ENCODE peak calls at places on chromosome 20, in ten cellular contexts. P is KBM-7, B is ecto neural progenitor cell, Y is caudate nucleus, H is cardiac muscle cell, W is SK-N-MC, Q is HEK293T, T is amygdala, L is occipital lobe, F is D721Med. A is an unnamed sample.
A peak's percentile ranks its signal among the peaks of the same experiment; 100 is the strongest.

GRCh38 chr20:5626603-5627002 is 123.6 kb upstream of the SHLD1 start:
- DNase-seq in P (no peak), W (no peak), L (no peak), B (no peak), T (no peak), H (no peak), Q (no peak), F (no peak), Y (no peak), A (no peak)

GRCh38 chr20:40283689-40284088 is 405.3 kb downstream of the MAFB start:
- DNase-seq in P (no peak), Q (no peak), T (no peak), Y (no peak), H (no peak), L (no peak), F (no peak), W (no peak), B (no peak), A (no peak)

GRCh38 chr20:57126481-57127092 is 139.9 kb downstream of the BMP7 start:
- DNase-seq in Q (no peak), P (no peak), B (no peak), Y (no peak), W (no peak), L (no peak), H (no peak), T (no peak), F (no peak), A (no peak)

GRCh38 chr20:440148-440547 is 22.2 kb downstream of the TBC1D20 start:
- DNase-seq in B (no peak), L (no peak), Y (no peak), F (no peak), Q (no peak), H (no peak), W (no peak), T (no peak), P (no peak), A (no peak)

GRCh38 chr20:17646901-17647301 is 35.1 kb downstream of the RRBP1 start:
- DNase-seq in W (no peak), T (no peak), H (no peak), P (no peak), Y (no peak), L (no peak), B (no peak), F (peak; percentile 53), Q (no peak), A (no peak)

GRCh38 chr20:38155811-38156210 is 9.3 kb downstream of the TGM2 start:
- DNase-seq in Y (no peak), T (no peak), F (no peak), W (no peak), Q (no peak), B (no peak), P (no peak), L (no peak), H (no peak), A (no peak)

GRCh38 chr20:47318027-47318595 is 38.4 kb downstream of the ZMYND8 start:
- DNase-seq in W (no peak), P (peak; percentile 50), Y (peak; percentile 43), T (no peak), L (no peak), H (no peak), F (no peak), B (no peak), Q (no peak), A (no peak)

GRCh38 chr20:60022849-60023248 is 64.6 kb downstream of the CDH26 start:
- DNase-seq in P (no peak), F (no peak), L (no peak), H (no peak), T (no peak), Q (no peak), Y (no peak), B (no peak), W (no peak), A (no peak)

GRCh38 chr20:24769878-24770627 is 179.0 kb upstream of the CST7 start:
- DNase-seq in Y (no peak), H (no peak), W (no peak), L (no peak), F (no peak), P (no peak), B (peak; percentile 34), Q (no peak), T (no peak), A (no peak)